ENCODE peak calls at places on chromosomes 5 and 9, in four cellular contexts. Y is left lung, E is epithelial cell of prostate, J is psoas muscle. T is an unnamed sample.

GRCh38 chr9:73153793-73154227 is 2.1 kb downstream of the ANXA1 start:
- DNase-seq in E (no peak), J (no peak), Y (no peak), T (no peak)

GRCh38 chr5:178457471-178457870 is 132.7 kb downstream of the COL23A1 start:
- DNase-seq in E (no peak), J (no peak), Y (no peak), T (no peak)

GRCh38 chr5:98158440-98158839 is 615.0 kb upstream of the RGMB start:
- DNase-seq in E (no peak), J (no peak), Y (no peak), T (no peak)

GRCh38 chr9:17744786-17745185 is 165.9 kb downstream of the SH3GL2 start:
- DNase-seq in Y (no peak), J (no peak), E (no peak), T (no peak)

GRCh38 chr9:16709936-16710335 is 160.5 kb downstream of the BNC2 start:
- DNase-seq in Y (no peak), J (no peak), E (no peak), T (no peak)

GRCh38 chr5:82397741-82398320 is 119.7 kb upstream of the RPS23 start:
- DNase-seq in E (no peak), Y (no peak), J (no peak), T (no peak)

GRCh38 chr9:20625003-20625349 is 2.7 kb upstream of the MLLT3 start:
- DNase-seq in E (no peak), Y (no peak), J (no peak), T (no peak)

GRCh38 chr9:98708103-98708932 is 417 bp downstream of the GABBR2 start:
- DNase-seq in J (no peak), E (no peak), Y (no peak), T (no peak)

GRCh38 chr9:95023217-95024003 is 294.1 kb downstream of the FANCC start:
- DNase-seq in E (no peak), Y (no peak), J (peak), T (no peak)

GRCh38 chr9:14372437-14373318 is 58.7 kb upstream of the NFIB start:
- DNase-seq in E (no peak), Y (no peak), J (no peak), T (no peak)

GRCh38 chr9:23567756-23568155 is 258.3 kb downstream of the ELAVL2 start:
- DNase-seq in Y (no peak), E (no peak), J (no peak), T (no peak)

GRCh38 chr5:159702301-159702700 is 214.0 kb upstream of the ADRA1B start:
- DNase-seq in Y (no peak), J (no peak), E (no peak), T (no peak)

GRCh38 chr9:121751686-121752445 is 100.4 kb downstream of the DAB2IP start:
- DNase-seq in J (no peak), Y (no peak), E (no peak), T (peak)

GRCh38 chr5:73940026-73940425 is 314.0 kb downstream of the ARHGEF28 start:
- DNase-seq in J (no peak), Y (no peak), E (no peak), T (no peak)

GRCh38 chr5:149596712-149597111 is 15.4 kb downstream of the ARHGEF37 start:
- DNase-seq in E (no peak), J (no peak), Y (no peak), T (no peak)

GRCh38 chr9:116550728-116551436 is 136.2 kb upstream of the TRIM32 start:
- DNase-seq in Y (no peak), J (no peak), E (no peak), T (no peak)

GRCh38 chr5:104241051-104241450 is 678.5 kb upstream of the NUDT12 start:
- DNase-seq in J (no peak), E (no peak), Y (no peak), T (no peak)

GRCh38 chr9:14023285-14023684 is 290.7 kb downstream of the NFIB start:
- DNase-seq in Y (no peak), E (no peak), J (no peak), T (no peak)

GRCh38 chr9:83403864-83404263 is 134.3 kb downstream of the FRMD3 start:
- DNase-seq in Y (no peak), J (no peak), E (no peak), T (no peak)

GRCh38 chr5:136056771-136057335 is 28.1 kb downstream of the TGFBI start:
- DNase-seq in Y (no peak), J (no peak), E (no peak), T (no peak)
- H3K27ac ChIP-seq in Y (no peak), J (no peak), E (no peak), T (peak)

DNA sequence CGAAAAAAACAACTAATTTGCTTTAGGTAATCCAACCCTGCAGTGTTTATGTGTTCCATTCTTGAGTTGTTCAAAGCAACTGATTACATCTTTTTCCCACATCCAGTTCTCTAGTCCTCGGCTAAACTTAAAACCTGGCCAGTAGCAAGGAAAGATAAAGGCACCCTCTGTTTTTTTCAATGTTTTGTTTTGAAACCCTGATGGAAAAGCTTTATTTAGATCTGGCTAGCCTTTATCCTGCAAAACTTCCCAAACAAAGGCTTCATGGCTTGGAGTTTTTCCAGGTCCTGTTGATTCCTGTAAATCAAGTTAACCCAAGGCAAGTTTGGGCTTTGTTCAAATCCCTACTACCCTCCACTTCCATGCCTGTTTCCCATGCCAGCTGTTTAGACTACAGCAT is 105.1 kb downstream of the CEMIP2 start:
- DNase-seq in E (no peak), J (no peak), Y (no peak), T (no peak)
- H3K27ac ChIP-seq in E (no peak), J (no peak), Y (peak), T (no peak)

GRCh38 chr9:124284237-124284831 is 26.6 kb downstream of the NEK6 start:
- DNase-seq in E (no peak), J (no peak), Y (no peak), T (no peak)

GRCh38 chr9:124281934-124282351 is 24.2 kb downstream of the NEK6 start:
- DNase-seq in J (no peak), Y (no peak), E (no peak), T (no peak)

GRCh38 chr9:124282442-124283231 is 24.9 kb downstream of the NEK6 start:
- DNase-seq in Y (no peak), E (no peak), J (peak), T (no peak)

GRCh38 chr9:124284940-124285441 is 27.2 kb downstream of the NEK6 start:
- DNase-seq in J (no peak), E (no peak), Y (no peak), T (no peak)

GRCh38 chr9:124283232-124283814 is 25.6 kb downstream of the NEK6 start:
- DNase-seq in Y (no peak), E (no peak), J (no peak), T (no peak)
- H3K27ac ChIP-seq in Y (peak), E (no peak), J (peak), T (peak)

DNA sequence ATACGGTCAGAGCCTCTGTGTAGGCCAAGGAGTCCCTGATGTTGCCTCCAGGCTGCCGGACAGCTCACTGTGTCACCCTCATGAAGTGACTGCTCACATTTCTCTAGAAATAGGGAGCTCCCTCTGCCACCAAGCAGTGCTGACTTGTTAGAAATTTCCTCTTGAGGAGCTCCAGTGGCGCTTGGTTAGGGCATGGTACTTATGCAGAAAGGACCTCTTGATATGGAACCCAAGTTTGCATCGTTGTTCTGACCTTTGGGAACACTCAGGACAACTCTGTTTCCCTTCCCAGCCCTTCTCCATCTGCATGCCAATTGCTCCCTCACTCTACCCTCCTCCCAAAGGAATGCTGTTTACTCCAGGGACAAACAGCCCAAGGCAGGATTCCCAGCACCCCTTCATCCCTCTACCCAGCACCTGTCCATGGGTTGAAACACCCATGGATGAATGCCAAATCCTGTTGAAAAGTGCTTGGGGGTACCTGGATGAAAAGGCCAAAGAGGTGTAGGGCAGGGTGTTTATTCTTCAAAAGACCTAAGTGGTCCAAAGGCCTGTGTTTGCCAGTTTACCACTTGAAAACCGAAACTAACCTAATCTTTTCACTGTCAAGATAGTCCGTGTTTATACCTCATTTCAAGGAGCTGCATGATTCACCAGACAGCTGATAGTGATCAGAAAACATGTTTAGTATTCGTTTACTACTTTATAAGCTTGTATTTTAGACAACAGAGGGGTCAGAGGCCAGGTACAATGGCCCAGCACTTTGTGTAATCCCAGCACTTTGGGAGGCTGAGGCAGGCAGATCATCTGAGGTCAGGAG is 51.1 kb downstream of the KLF4 start:
- DNase-seq in E (no peak), Y (no peak), J (no peak), T (no peak)
- H3K27ac ChIP-seq in E (no peak), Y (no peak), J (no peak), T (no peak)

GRCh38 chr5:96516631-96517071 is 83.6 kb upstream of the PCSK1 start:
- DNase-seq in J (no peak), Y (no peak), E (no peak), T (no peak)
- H3K27ac ChIP-seq in J (no peak), Y (peak), E (no peak), T (no peak)

DNA sequence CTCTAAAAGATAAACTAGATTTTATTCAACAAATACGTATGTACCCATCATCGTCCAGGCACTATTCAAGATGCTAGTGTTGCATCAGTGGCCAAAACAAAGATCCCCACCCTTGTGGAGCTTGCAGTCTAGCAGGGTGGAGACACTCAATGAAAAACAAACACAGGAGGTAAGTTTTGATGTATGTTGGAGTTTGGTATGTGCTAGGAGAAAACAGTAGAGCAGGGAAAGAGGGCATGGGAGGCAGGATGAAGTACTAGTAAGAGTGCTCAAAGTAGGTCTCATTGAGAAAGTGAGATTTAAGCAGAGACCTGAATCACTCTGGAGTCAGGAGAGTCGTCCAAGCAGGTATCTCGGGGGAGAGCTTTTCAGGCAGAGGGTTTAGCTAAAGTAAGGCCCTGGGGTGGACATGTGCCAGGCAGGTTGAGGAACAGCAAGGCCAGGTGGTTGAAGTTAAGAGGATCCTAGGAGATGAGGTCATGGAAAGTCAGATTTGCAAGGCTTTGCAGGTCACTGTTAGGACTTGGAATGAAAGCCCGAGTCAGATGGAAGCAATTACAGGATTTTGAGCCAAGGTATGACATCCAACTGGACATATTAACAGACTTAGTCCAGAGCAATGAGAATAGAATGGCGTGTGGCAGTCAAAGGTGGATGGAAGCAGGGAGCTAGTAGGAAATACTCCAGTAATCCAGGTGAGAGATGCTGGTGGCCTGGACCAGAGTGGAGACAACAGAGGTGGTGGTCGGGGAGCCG is 9.2 kb downstream of the SNX18 start:
- DNase-seq in E (no peak), Y (no peak), J (no peak), T (no peak)
- H3K27ac ChIP-seq in E (no peak), Y (no peak), J (no peak), T (no peak)

GRCh38 chr5:156200938-156201792 is 125.8 kb upstream of the SGCD start:
- DNase-seq in Y (no peak), E (no peak), J (no peak), T (no peak)

GRCh38 chr5:156199045-156199444 is 127.9 kb upstream of the SGCD start:
- DNase-seq in J (no peak), Y (no peak), E (no peak), T (no peak)

DNA sequence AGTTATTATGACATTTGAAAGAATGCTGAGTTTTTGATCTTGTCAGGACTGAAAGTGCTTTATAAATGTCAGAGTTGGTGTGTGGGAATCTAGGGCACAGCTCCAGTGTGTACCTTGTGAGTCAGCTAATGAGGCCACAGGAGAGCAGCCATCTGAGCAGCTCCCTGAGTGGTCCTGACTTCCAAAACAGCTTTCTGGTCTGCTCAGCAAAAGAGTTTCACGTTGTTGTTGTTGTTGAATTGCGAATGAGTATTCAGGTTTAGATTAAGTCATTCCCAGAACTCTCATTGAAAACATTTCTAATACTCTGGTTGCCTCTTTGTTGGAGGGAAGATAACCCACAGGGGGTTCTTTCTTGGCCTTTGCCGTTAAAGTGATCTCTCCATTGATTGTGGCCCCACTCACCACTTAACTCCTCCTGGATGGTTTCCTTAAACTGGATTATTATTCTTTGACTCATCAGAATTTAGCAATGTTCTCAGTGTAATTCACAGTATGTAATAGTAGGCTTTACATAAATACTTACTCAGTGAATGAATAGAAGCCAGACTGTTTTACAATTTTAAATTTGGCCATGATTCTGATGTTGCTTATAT is 125.1 kb upstream of the SGCD start:
- DNase-seq in E (no peak), J (no peak), Y (no peak), T (no peak)
- H3K27ac ChIP-seq in E (no peak), J (no peak), Y (no peak), T (no peak)

DNA sequence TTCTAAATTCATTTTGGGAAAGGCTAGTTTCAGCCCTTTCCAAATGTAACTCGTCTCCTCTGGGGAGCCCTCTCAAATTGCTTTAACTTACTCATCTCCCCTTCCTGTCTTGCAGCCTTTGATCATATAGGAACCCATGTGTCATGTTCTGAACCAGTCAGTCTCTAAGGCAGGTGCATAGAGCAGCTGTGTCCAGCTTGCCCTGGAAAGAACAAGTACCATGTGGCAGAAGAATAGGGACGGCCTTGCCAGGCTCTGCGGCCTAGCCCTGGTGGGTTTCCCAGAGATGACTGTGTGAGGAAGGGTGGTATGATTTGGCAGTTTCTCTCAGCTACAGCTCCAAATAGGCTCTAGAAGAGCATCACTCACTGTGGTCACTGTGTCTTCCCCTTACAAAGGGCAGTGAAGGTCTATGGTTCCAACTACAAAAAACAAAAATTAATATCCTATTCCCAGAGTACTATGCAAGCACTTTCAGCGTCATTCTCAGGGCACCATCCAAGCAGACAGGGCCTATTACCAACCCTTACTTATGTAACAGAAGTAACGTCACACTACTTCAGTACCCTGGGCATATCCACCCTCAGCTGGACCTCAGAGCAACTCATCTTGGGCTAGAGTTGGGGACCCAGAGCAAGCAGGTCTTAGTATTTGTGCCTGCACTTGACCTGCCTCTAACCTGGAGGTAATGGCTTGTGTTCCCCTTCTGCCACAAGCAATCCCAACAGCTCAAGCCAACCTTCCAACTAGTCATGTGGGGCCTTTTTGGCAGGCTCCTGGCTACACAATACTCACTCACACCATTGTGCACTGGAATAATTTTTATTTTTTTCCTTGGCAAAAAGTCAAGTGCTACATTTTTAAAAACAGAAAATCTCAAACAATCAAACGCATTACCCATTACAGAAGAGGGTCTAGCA is 37.2 kb upstream of the UBAP2 start:
- DNase-seq in J (no peak), Y (no peak), E (no peak), T (no peak)
- H3K27ac ChIP-seq in J (peak), Y (no peak), E (no peak), T (peak)

GRCh38 chr5:132202711-132203463 is 24.8 kb downstream of the P4HA2 start:
- DNase-seq in J (no peak), Y (no peak), E (no peak), T (no peak)

GRCh38 chr5:132203916-132204315 is 23.7 kb downstream of the P4HA2 start:
- DNase-seq in E (no peak), Y (no peak), J (no peak), T (no peak)

GRCh38 chr5:132204330-132204729 is 23.3 kb downstream of the P4HA2 start:
- DNase-seq in Y (no peak), J (no peak), E (no peak), T (no peak)

GRCh38 chr5:132204736-132205135 is 22.9 kb downstream of the P4HA2 start:
- DNase-seq in E (no peak), Y (no peak), J (no peak), T (no peak)

DNA sequence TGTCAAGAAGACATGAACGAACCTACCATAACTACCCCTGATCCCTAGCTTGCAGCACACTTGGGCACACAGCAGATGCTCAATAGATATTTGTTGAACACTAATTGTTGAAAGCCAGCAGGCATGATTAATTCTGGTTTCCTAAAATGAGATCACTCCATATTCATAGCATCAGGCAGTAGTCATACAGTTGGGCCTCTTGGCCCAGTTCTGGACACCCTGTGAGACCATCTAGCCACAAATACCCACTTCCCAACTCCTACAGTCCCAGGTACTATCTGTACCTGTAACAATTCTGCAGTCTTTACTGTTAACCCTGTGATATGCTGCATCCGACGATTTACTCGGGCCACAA is 24.2 kb downstream of the P4HA2 start:
- DNase-seq in E (no peak), Y (no peak), J (no peak), T (no peak)
- H3K27ac ChIP-seq in E (no peak), Y (no peak), J (no peak), T (no peak)

GRCh38 chr9:133353548-133353947 is 2.7 kb downstream of the SURF1 start:
- DNase-seq in E (no peak), J (no peak), Y (peak), T (no peak)

GRCh38 chr9:133352635-133353340 is 3.5 kb downstream of the SURF1 start:
- DNase-seq in Y (peak), J (no peak), E (no peak), T (no peak)

GRCh38 chr9:133356391-133357091 is at the start of the genes SURF1 and SURF2:
- DNase-seq in Y (peak), J (peak), E (no peak), T (peak)

GRCh38 chr9:133355881-133356357 is 368 bp downstream of the SURF1 start:
- DNase-seq in J (no peak), E (no peak), Y (no peak), T (no peak)

GRCh38 chr9:133354766-133355165 is 1.5 kb downstream of the SURF1 start:
- DNase-seq in E (no peak), J (no peak), Y (peak), T (no peak)
- H3K27ac ChIP-seq in E (no peak), J (no peak), Y (no peak), T (no peak)

T was measured in breast epithelium.